ENCODE peak calls at places on chromosome 2, in seven cellular contexts. One of them, this sample, is unnamed.

GRCh38 chr2:237996041-237996593 is 29.3 kb downstream of the UBE2F start:
- DNase-seq in CD8-positive, alpha-beta T cell: no peak
- DNase-seq in AG10803: peak; percentile 65
- DNase-seq in cardiac fibroblast: peak; percentile 64
- DNase-seq in gastrocnemius medialis: no peak
- DNase-seq in GM12865: no peak
- DNase-seq in GM12864: no peak
- DNase-seq in this sample: peak; percentile 64

GRCh38 chr2:73426161-73426560 is 40.5 kb downstream of the ALMS1 start:
- DNase-seq in GM12864: no peak
- DNase-seq in gastrocnemius medialis: no peak
- DNase-seq in AG10803: no peak
- DNase-seq in CD8-positive, alpha-beta T cell: no peak
- DNase-seq in cardiac fibroblast: no peak
- DNase-seq in GM12865: no peak
- DNase-seq in this sample: no peak

GRCh38 chr2:217379807-217380206 is 519.9 kb upstream of the TNP1 start:
- DNase-seq in GM12865: no peak
- DNase-seq in gastrocnemius medialis: no peak
- DNase-seq in AG10803: no peak
- DNase-seq in GM12864: no peak
- DNase-seq in CD8-positive, alpha-beta T cell: no peak
- DNase-seq in cardiac fibroblast: no peak
- DNase-seq in this sample: no peak

GRCh38 chr2:240383871-240384700 is 51.4 kb upstream of the GPC1 start:
- DNase-seq in GM12865: no peak
- DNase-seq in gastrocnemius medialis: no peak
- DNase-seq in AG10803: no peak
- DNase-seq in GM12864: no peak
- DNase-seq in CD8-positive, alpha-beta T cell: no peak
- DNase-seq in cardiac fibroblast: no peak
- DNase-seq in this sample: no peak

GRCh38 chr2:66509326-66509811 is 74.4 kb downstream of the MEIS1 start:
- DNase-seq in cardiac fibroblast: peak; percentile 52
- DNase-seq in CD8-positive, alpha-beta T cell: no peak
- DNase-seq in AG10803: peak; percentile 21
- DNase-seq in GM12864: no peak
- DNase-seq in GM12865: no peak
- DNase-seq in gastrocnemius medialis: no peak
- DNase-seq in this sample: no peak

GRCh38 chr2:121492409-121492808 is 38.3 kb upstream of the RNU4ATAC start:
- DNase-seq in GM12865: no peak
- DNase-seq in GM12864: no peak
- DNase-seq in gastrocnemius medialis: no peak
- DNase-seq in AG10803: no peak
- DNase-seq in cardiac fibroblast: no peak
- DNase-seq in CD8-positive, alpha-beta T cell: no peak
- DNase-seq in this sample: no peak

GRCh38 chr2:98473995-98474780 is 29.5 kb downstream of the INPP4A start:
- DNase-seq in CD8-positive, alpha-beta T cell: no peak
- DNase-seq in AG10803: no peak
- DNase-seq in GM12865: peak; percentile 77
- DNase-seq in cardiac fibroblast: no peak
- DNase-seq in gastrocnemius medialis: no peak
- DNase-seq in GM12864: no peak
- DNase-seq in this sample: no peak

GRCh38 chr2:172178035-172178434 is 75.3 kb upstream of the DLX2 start:
- DNase-seq in cardiac fibroblast: no peak
- DNase-seq in AG10803: no peak
- DNase-seq in gastrocnemius medialis: no peak
- DNase-seq in GM12864: no peak
- DNase-seq in GM12865: no peak
- DNase-seq in CD8-positive, alpha-beta T cell: no peak
- DNase-seq in this sample: peak; percentile 20

GRCh38 chr2:151730242-151730975 is 3.9 kb downstream of the NEB start:
- DNase-seq in GM12864: no peak
- DNase-seq in cardiac fibroblast: peak; percentile 5
- DNase-seq in gastrocnemius medialis: peak; percentile 51
- DNase-seq in GM12865: peak; percentile 28
- DNase-seq in CD8-positive, alpha-beta T cell: no peak
- DNase-seq in AG10803: peak; percentile 45
- DNase-seq in this sample: peak; percentile 76

GRCh38 chr2:177291701-177292100 is 27.2 kb upstream of the NFE2L2 start:
- DNase-seq in GM12865: no peak
- DNase-seq in GM12864: no peak
- DNase-seq in cardiac fibroblast: no peak
- DNase-seq in AG10803: no peak
- DNase-seq in CD8-positive, alpha-beta T cell: no peak
- DNase-seq in gastrocnemius medialis: no peak
- DNase-seq in this sample: no peak

GRCh38 chr2:224023188-224023587 is 15.9 kb downstream of the SERPINE2 start:
- DNase-seq in GM12864: no peak
- DNase-seq in cardiac fibroblast: peak; percentile 26
- DNase-seq in CD8-positive, alpha-beta T cell: no peak
- DNase-seq in gastrocnemius medialis: no peak
- DNase-seq in AG10803: peak; percentile 79
- DNase-seq in GM12865: no peak
- DNase-seq in this sample: peak; percentile 62

GRCh38 chr2:21318263-21318662 is 194.5 kb downstream of the TDRD15 start:
- DNase-seq in GM12864: no peak
- DNase-seq in CD8-positive, alpha-beta T cell: no peak
- DNase-seq in AG10803: no peak
- DNase-seq in gastrocnemius medialis: no peak
- DNase-seq in GM12865: no peak
- DNase-seq in cardiac fibroblast: no peak
- DNase-seq in this sample: no peak

GRCh38 chr2:40448476-40449079 is 3.3 kb downstream of the SLC8A1 start:
- DNase-seq in gastrocnemius medialis: no peak
- DNase-seq in AG10803: peak; percentile 42
- DNase-seq in GM12865: peak; percentile 32
- DNase-seq in GM12864: no peak
- DNase-seq in cardiac fibroblast: peak; percentile 50
- DNase-seq in CD8-positive, alpha-beta T cell: no peak
- DNase-seq in this sample: peak; percentile 59

GRCh38 chr2:37585982-37586621 is 85.3 kb downstream of the CDC42EP3 start:
- DNase-seq in gastrocnemius medialis: peak; percentile 25
- DNase-seq in CD8-positive, alpha-beta T cell: peak; percentile 86
- DNase-seq in GM12865: peak; percentile 87
- DNase-seq in AG10803: peak; percentile 95
- DNase-seq in GM12864: peak; percentile 64
- DNase-seq in cardiac fibroblast: peak; percentile 78
- DNase-seq in this sample: peak; percentile 97

GRCh38 chr2:65438137-65438899 is 5.9 kb upstream of the SPRED2 start:
- DNase-seq in CD8-positive, alpha-beta T cell: no peak
- DNase-seq in cardiac fibroblast: no peak
- DNase-seq in gastrocnemius medialis: no peak
- DNase-seq in AG10803: no peak
- DNase-seq in GM12865: no peak
- DNase-seq in GM12864: no peak
- DNase-seq in this sample: no peak

GRCh38 chr2:59276033-59276432 is 1034.9 kb upstream of the FANCL start:
- DNase-seq in GM12865: peak; percentile 37
- DNase-seq in CD8-positive, alpha-beta T cell: no peak
- DNase-seq in AG10803: no peak
- DNase-seq in GM12864: no peak
- DNase-seq in gastrocnemius medialis: no peak
- DNase-seq in cardiac fibroblast: no peak
- DNase-seq in this sample: no peak

GRCh38 chr2:7672027-7672684 is 754.9 kb downstream of the RNF144A start:
- DNase-seq in gastrocnemius medialis: no peak
- DNase-seq in cardiac fibroblast: peak; percentile 41
- DNase-seq in GM12865: peak; percentile 69
- DNase-seq in AG10803: no peak
- DNase-seq in GM12864: no peak
- DNase-seq in CD8-positive, alpha-beta T cell: peak; percentile 43
- DNase-seq in this sample: peak; percentile 68

GRCh38 chr2:176002684-176003225 is 688 bp upstream of the LNPK start:
- DNase-seq in GM12865: peak; percentile 14
- DNase-seq in GM12864: no peak
- DNase-seq in cardiac fibroblast: peak; percentile 20
- DNase-seq in CD8-positive, alpha-beta T cell: no peak
- DNase-seq in AG10803: peak; percentile 11
- DNase-seq in gastrocnemius medialis: peak; percentile 52
- DNase-seq in this sample: peak; percentile 47

GRCh38 chr2:43174368-43175186 is 51.8 kb downstream of the ZFP36L2 start:
- DNase-seq in GM12865: peak; percentile 89
- DNase-seq in gastrocnemius medialis: no peak
- DNase-seq in GM12864: peak; percentile 75
- DNase-seq in CD8-positive, alpha-beta T cell: peak; percentile 86
- DNase-seq in AG10803: no peak
- DNase-seq in cardiac fibroblast: no peak
- DNase-seq in this sample: no peak

GRCh38 chr2:65856928-65857327 is 424.5 kb upstream of the SPRED2 start:
- DNase-seq in GM12864: no peak
- DNase-seq in gastrocnemius medialis: no peak
- DNase-seq in GM12865: no peak
- DNase-seq in cardiac fibroblast: no peak
- DNase-seq in CD8-positive, alpha-beta T cell: no peak
- DNase-seq in AG10803: no peak
- DNase-seq in this sample: peak; percentile 4

GRCh38 chr2:217077841-217078407 is 218.1 kb upstream of the TNP1 start:
- DNase-seq in cardiac fibroblast: no peak
- DNase-seq in GM12865: no peak
- DNase-seq in GM12864: no peak
- DNase-seq in AG10803: peak; percentile 27
- DNase-seq in gastrocnemius medialis: no peak
- DNase-seq in CD8-positive, alpha-beta T cell: no peak
- DNase-seq in this sample: peak; percentile 57

GRCh38 chr2:155310589-155310988 is 612.1 kb downstream of the KCNJ3 start:
- DNase-seq in gastrocnemius medialis: no peak
- DNase-seq in CD8-positive, alpha-beta T cell: no peak
- DNase-seq in GM12864: no peak
- DNase-seq in AG10803: peak; percentile 3
- DNase-seq in cardiac fibroblast: peak; percentile 38
- DNase-seq in GM12865: peak; percentile 44
- DNase-seq in this sample: peak; percentile 40

GRCh38 chr2:221272729-221273128 is 299.4 kb downstream of the EPHA4 start:
- DNase-seq in CD8-positive, alpha-beta T cell: no peak
- DNase-seq in GM12865: no peak
- DNase-seq in GM12864: no peak
- DNase-seq in AG10803: no peak
- DNase-seq in cardiac fibroblast: no peak
- DNase-seq in gastrocnemius medialis: no peak
- DNase-seq in this sample: no peak

GRCh38 chr2:39913648-39914456 is 134.8 kb upstream of the THUMPD2 start:
- DNase-seq in GM12864: peak; percentile 36
- DNase-seq in gastrocnemius medialis: no peak
- DNase-seq in AG10803: peak; percentile 84
- DNase-seq in cardiac fibroblast: peak; percentile 84
- DNase-seq in GM12865: peak; percentile 63
- DNase-seq in CD8-positive, alpha-beta T cell: no peak
- DNase-seq in this sample: peak; percentile 87

DNA sequence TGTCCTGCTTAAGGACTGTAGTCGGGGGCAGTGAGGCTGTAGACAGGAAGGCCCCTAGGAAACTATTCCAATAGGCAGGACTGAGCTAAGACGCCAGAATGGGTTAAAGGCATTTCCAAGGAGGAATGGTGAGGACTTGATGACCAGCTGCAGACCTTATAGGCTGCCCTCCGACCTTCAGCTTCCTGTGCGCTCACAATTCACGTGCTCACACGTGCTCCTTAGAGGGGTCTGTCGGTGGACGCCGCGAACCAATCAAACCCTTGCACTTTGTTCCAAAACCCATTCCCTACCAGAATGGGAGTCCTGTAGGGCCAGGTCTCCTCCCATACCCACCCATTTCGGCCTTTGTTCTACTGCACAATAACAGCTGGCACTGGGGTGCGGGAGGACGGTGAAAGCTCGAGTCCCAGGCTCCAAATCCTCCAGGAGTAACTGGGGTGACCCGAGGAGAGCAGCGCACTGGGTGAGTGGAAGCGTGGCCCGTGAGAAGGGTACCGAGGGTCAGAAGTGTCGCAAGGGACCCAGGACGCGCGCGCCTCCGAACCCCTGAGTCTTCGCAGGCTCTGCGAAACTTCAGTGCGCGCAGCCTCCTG is 12.9 kb downstream of the SIX3 start:
- DNase-seq in CD8-positive, alpha-beta T cell: no peak
- DNase-seq in GM12865: no peak
- DNase-seq in cardiac fibroblast: no peak
- DNase-seq in GM12864: no peak
- DNase-seq in gastrocnemius medialis: no peak
- DNase-seq in AG10803: no peak
- DNase-seq in this sample: no peak
- H3K4me3 ChIP-seq in CD8-positive, alpha-beta T cell: no peak overlapping the region
- H3K4me3 ChIP-seq in GM12865: no peak overlapping the region
- H3K4me3 ChIP-seq in cardiac fibroblast: no peak overlapping the region
- H3K4me3 ChIP-seq in GM12864: no peak overlapping the region
- H3K4me3 ChIP-seq in gastrocnemius medialis: peak overlapping the region; percentile 46
- H3K4me3 ChIP-seq in AG10803: no peak overlapping the region
- H3K4me3 ChIP-seq in this sample: no peak overlapping the region

DNA sequence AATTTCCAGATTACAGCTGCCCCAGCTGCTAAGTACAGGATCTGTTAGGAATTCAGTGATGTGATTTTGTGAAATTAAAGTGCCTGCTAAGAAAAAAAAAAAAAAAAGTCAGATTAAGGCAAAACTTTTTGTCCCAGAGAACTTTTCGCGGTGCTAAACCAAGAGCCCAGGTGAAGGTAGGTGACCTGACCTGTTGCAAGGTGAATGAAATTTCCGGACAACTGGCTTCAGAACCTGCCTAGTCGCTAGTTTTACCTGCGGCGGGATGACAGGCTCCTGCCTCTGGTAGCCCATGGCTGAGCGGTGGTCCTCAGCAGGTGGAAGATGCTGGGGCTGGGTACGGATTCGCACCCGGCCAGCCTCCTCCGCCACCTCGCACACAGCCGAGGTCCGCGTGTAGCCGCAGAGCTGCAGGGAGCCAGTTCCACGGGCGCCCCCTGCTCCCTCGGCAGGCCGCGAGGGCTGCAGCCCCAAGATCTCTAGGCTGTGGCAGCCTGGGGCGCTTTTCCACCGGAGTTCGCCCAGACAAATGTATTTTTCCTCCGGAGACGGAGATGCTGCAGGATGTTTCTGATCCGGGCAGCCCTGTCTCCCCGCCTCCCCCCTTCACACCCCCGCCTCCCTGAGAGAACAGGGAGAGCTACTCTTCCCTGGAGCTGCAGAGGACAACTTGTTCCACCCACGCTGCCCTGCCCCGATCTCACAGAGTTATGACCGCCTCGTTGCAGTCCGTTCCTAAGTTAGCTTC is at the start of gene SLC38A11:
- DNase-seq in GM12865: no peak
- DNase-seq in cardiac fibroblast: peak; percentile 5
- DNase-seq in gastrocnemius medialis: peak; percentile 4
- DNase-seq in GM12864: no peak
- DNase-seq in AG10803: peak; percentile 5
- DNase-seq in CD8-positive, alpha-beta T cell: no peak
- DNase-seq in this sample: peak; percentile 19
- TF ChIP-seq CTCF in GM12865: no peak
- TF ChIP-seq CTCF in cardiac fibroblast: peak; percentile 23
- TF ChIP-seq CTCF in gastrocnemius medialis: no peak
- TF ChIP-seq CTCF in GM12864: no peak
- TF ChIP-seq CTCF in AG10803: peak; percentile 17
- TF ChIP-seq CTCF in CD8-positive, alpha-beta T cell: no peak
- TF ChIP-seq CTCF in this sample: no peak

GRCh38 chr2:95346738-95347671 is 49.9 kb downstream of the KCNIP3 start:
- DNase-seq in cardiac fibroblast: peak; percentile 35
- DNase-seq in GM12865: no peak
- DNase-seq in AG10803: peak; percentile 25
- DNase-seq in GM12864: no peak
- DNase-seq in gastrocnemius medialis: no peak
- DNase-seq in CD8-positive, alpha-beta T cell: no peak
- DNase-seq in this sample: peak; percentile 6
- H3K4me3 ChIP-seq in cardiac fibroblast: peak overlapping the region; percentile 47
- H3K4me3 ChIP-seq in GM12865: no peak overlapping the region
- H3K4me3 ChIP-seq in AG10803: peak overlapping the region; percentile 72
- H3K4me3 ChIP-seq in GM12864: no peak overlapping the region
- H3K4me3 ChIP-seq in gastrocnemius medialis: peak overlapping the region; percentile 71
- H3K4me3 ChIP-seq in CD8-positive, alpha-beta T cell: no peak overlapping the region
- H3K4me3 ChIP-seq in this sample: peak overlapping the region; percentile 46

GRCh38 chr2:95023222-95023597 is 2.3 kb upstream of the MAL start:
- DNase-seq in gastrocnemius medialis: no peak
- DNase-seq in GM12865: peak; percentile 76
- DNase-seq in CD8-positive, alpha-beta T cell: peak; percentile 73
- DNase-seq in AG10803: no peak
- DNase-seq in cardiac fibroblast: no peak
- DNase-seq in GM12864: no peak
- DNase-seq in this sample: no peak
- TF ChIP-seq CTCF in gastrocnemius medialis: no peak
- TF ChIP-seq CTCF in GM12865: peak; percentile 60
- TF ChIP-seq CTCF in CD8-positive, alpha-beta T cell: peak; percentile 51
- TF ChIP-seq CTCF in AG10803: no peak
- TF ChIP-seq CTCF in cardiac fibroblast: no peak
- TF ChIP-seq CTCF in GM12864: peak; percentile 71
- TF ChIP-seq CTCF in this sample: no peak

This sample was measured in fibroblast of mammary gland.